ENCODE peak calls at places on chromosomes 6 and 20, in five cellular contexts. A is SJSA1, J is IMR-90, Y is HepG2, W is gastrocnemius medialis. D is an unnamed sample.

GRCh38 chr6:96101564-96101963 is 85.8 kb downstream of the FUT9 start:
- DNase-seq in A (no peak), J (no peak), Y (peak), W (no peak), D (no peak)

GRCh38 chr6:45741437-45742166 is 274.1 kb downstream of the CLIC5 start:
- DNase-seq in A (peak), J (peak), Y (no peak), W (no peak), D (no peak)

GRCh38 chr6:163663575-163663974 is 249.1 kb downstream of the QKI start:
- DNase-seq in A (no peak), J (no peak), Y (no peak), W (peak), D (no peak)

GRCh38 chr20:64101731-64102621 is 5.4 kb downstream of the NPBWR2 start:
- DNase-seq in A (no peak), J (no peak), Y (no peak), W (peak), D (peak)

GRCh38 chr6:126048635-126049034 is 62.3 kb downstream of the TRMT11 start:
- DNase-seq in A (no peak), J (no peak), Y (no peak), W (no peak), D (no peak)

GRCh38 chr6:160534050-160534696 is 129.9 kb downstream of the LPA start:
- DNase-seq in A (peak), J (peak), Y (peak), W (peak), D (no peak)

GRCh38 chr6:142728910-142729481 is 216.0 kb downstream of the HIVEP2 start:
- DNase-seq in A (no peak), J (peak), Y (no peak), W (no peak), D (no peak)

GRCh38 chr20:8901237-8902025 is 167.5 kb upstream of the PLCB4 start:
- DNase-seq in A (no peak), J (no peak), Y (no peak), W (peak), D (peak)

GRCh38 chr20:62305765-62306431 is 3.1 kb downstream of the ADRM1 start:
- DNase-seq in A (no peak), J (no peak), Y (no peak), W (no peak), D (no peak)

GRCh38 chr20:47336013-47336754 is 20.3 kb downstream of the ZMYND8 start:
- DNase-seq in A (no peak), J (peak), Y (no peak), W (peak), D (no peak)

GRCh38 chr20:57507477-57507876 is 17.5 kb downstream of the CTCFL start:
- DNase-seq in A (peak), J (no peak), Y (no peak), W (no peak), D (no peak)

GRCh38 chr20:49585585-49586245 is 17.8 kb upstream of the PTGIS start:
- DNase-seq in A (no peak), J (no peak), Y (no peak), W (no peak), D (peak)

GRCh38 chr20:40677343-40677924 is 11.6 kb downstream of the MAFB start:
- DNase-seq in A (no peak), J (no peak), Y (no peak), W (no peak), D (no peak)
- H3K27ac ChIP-seq in A (no peak), J (no peak), Y (no peak), W (no peak), D (no peak)

DNA sequence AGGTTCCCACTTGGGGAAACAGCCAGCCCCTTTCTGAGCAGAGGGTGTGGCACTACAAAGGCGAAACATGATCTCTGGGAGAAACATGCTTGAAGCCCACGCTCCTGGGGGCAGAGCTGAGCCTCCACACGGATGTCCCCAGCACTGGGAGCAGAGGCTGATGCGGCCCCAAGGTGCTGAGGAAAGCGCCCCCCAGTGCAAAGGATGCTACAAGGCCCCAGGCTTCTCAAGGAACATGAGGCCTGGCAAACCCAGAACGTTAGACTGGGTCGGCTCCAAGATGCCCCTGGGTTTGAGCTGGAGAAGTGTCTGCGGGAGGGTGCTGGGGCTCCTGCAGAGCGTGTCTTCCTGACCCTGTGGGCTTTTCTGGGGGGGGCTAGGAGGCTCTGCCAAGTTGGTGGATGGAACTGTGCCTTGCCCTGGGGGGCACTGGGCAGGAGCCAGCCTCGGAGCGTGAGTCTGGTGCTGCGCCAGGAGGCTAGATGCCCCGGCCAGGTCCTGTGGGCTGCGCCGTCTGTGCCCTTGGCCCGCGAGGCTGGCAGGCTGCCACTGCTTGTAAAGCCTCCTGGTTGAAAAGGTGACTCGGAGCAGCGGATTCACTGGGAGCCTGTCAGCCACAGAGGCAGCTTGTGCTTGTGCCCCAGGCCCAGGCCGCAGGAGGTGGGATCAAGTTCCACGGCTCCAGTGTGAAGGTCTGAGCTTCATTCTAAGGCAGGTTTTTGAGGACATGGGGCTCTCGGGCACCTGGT is 8.1 kb downstream of the SYNJ2 start:
- DNase-seq in A (no peak), J (peak), Y (no peak), W (peak), D (peak)
- H3K4me3 ChIP-seq in A (no peak), J (no peak), Y (no peak), W (no peak), D (no peak)

DNA sequence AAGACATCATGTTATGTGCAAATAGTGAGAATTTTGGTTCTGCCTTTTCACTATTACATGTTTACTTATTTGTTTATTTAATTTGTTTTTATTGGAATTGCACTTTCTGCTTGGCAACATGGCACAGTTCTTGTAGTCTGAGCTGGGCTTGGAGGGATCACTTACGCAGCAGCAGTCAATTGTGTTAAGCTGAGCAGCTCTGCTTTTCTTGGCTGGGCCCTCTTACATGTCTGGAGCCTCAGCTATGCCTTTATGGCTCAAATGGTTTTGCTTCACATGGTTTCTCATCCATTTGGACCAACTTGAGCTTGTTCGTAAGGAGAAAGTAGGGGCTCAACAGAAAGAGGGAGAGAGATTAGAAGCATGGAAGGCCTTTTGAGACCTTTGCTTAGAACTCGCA is 327.5 kb upstream of the EPHA7 start:
- DNase-seq in A (no peak), J (no peak), Y (no peak), W (no peak), D (no peak)
- H3K27ac ChIP-seq in A (no peak), J (no peak), Y (no peak), W (no peak), D (no peak)

DNA sequence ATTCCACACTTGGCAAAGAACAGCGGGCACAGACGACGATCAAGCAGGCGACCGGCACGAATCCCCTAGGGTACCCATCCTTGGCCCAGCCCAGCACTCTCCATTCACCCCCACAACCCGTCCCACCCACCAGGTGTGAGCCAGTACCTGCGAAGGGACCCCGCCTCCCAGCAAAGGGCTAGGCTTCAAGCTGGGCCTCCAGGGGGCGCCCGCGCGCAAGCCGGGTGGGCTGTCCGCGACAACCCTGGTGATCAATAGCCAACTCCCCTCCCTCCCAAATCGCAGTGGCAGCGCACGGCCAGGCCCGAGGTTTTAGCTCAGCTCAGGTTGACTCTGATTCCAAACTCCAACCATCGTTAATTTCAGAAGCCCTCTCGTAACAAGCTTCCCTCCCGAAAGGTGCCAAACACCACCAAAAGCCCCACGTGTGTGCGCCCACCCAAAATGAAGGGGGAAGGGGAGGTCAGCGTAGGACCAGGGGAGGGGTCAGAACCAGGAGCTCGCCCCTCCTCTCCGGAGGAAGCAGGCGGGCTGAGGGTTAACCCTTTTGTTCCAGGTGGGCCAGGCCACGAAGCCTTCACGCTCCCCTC is 2.1 kb downstream of the SALL4 start:
- DNase-seq in A (peak), J (no peak), Y (peak), W (no peak), D (peak)
- H3K4me3 ChIP-seq in A (peak), J (peak), Y (peak), W (peak), D (peak)

GRCh38 chr6:453152-453551 is 61.6 kb downstream of the IRF4 start:
- DNase-seq in A (no peak), J (no peak), Y (no peak), W (peak), D (peak)
- H3K27ac ChIP-seq in A (no peak), J (no peak), Y (no peak), W (no peak), D (no peak)

GRCh38 chr6:35489995-35490791 is 6.7 kb downstream of the TEAD3 start:
- DNase-seq in A (peak), J (peak), Y (no peak), W (peak), D (peak)
- H3K4me3 ChIP-seq in A (no peak), J (no peak), Y (no peak), W (peak), D (peak)